ENCODE peak calls at places on chromosomes 1 and 21, in four cellular contexts. G, Y, E and P are unnamed samples.

GRCh38 chr1:20361805-20362381 is 71.2 kb downstream of the VWA5B1 start:
- DNase-seq in E (no peak), Y (peak), G (peak), P (peak)

GRCh38 chr1:24388331-24388870 is 25.2 kb downstream of the STPG1 start:
- DNase-seq in G (no peak), E (no peak), Y (no peak), P (no peak)

GRCh38 chr1:109802136-109802900 is 38.6 kb upstream of the EPS8L3 start:
- DNase-seq in E (no peak), Y (no peak), G (no peak), P (no peak)

GRCh38 chr1:237124856-237125462 is 83.0 kb downstream of the RYR2 start:
- DNase-seq in Y (peak), G (peak), E (no peak), P (peak)

GRCh38 chr1:228308628-228309547 is 97.7 kb downstream of the TRIM11 start:
- DNase-seq in Y (no peak), E (no peak), G (no peak), P (peak)

GRCh38 chr1:9009438-9010366 is 16.5 kb downstream of the SLC2A7 start:
- DNase-seq in G (peak), Y (peak), E (no peak), P (peak)

GRCh38 chr1:4963251-4963650 is 308.8 kb downstream of the AJAP1 start:
- DNase-seq in G (no peak), Y (no peak), E (no peak), P (no peak)

GRCh38 chr1:202879128-202879527 is 9.8 kb downstream of the RABIF start:
- DNase-seq in E (no peak), G (no peak), Y (no peak), P (no peak)

GRCh38 chr1:22225858-22226584 is 83.1 kb upstream of the WNT4 start:
- DNase-seq in E (no peak), Y (peak), G (no peak), P (no peak)

GRCh38 chr1:41618066-41618825 is 133.8 kb upstream of the EDN2 start:
- DNase-seq in G (no peak), Y (no peak), E (no peak), P (no peak)

GRCh38 chr1:44543816-44544185 is 130.5 kb downstream of the TMEM53 start:
- DNase-seq in G (no peak), E (no peak), Y (peak), P (no peak)

GRCh38 chr21:36964832-36965719 is 1.4 kb downstream of the HLCS start:
- DNase-seq in E (no peak), G (peak), Y (no peak), P (peak)

DNA sequence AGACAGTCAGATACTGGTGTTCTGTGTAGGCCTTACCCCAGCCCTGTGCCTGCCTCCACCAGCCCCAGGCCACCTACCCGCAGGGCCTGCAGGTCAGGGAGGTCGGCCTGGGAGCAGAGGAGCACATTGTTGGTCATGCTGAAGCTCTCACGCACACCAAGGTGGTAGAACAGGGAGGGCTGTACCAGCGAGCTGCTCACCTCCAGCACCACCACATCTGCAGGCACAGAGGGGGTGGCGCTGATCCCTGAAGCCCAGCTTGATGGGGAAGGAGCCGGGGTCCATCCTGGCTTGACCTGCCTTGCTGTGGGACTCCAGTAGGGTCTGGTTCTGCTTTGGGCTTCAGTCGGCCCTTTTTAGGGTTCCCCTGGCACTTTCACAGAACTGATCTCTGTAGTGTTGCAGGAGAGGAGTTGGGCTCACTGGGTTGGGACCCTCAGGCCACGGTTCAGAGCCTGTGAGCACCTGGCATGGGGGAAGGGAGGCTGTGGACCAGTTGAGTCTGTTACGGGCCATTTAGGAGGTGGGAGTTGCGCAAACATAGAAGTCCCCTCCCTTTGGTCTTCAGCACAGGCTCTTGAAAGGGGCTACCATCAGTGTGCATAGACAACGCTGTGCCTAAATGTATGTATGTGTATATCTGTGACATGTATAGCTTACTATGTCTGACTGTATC is 1.9 kb downstream of the MAP3K6 start:
- DNase-seq in Y (no peak), G (no peak), E (no peak), P (no peak)
- H2AFZ ChIP-seq in Y (no peak), G (peak), E (peak), P (peak)

GRCh38 chr21:42079939-42080787 is 9.0 kb downstream of the UMODL1 start:
- DNase-seq in G (no peak), E (no peak), Y (no peak), P (no peak)
- H3K4me2 ChIP-seq in G (no peak), E (no peak), Y (no peak), P (no peak)

DNA sequence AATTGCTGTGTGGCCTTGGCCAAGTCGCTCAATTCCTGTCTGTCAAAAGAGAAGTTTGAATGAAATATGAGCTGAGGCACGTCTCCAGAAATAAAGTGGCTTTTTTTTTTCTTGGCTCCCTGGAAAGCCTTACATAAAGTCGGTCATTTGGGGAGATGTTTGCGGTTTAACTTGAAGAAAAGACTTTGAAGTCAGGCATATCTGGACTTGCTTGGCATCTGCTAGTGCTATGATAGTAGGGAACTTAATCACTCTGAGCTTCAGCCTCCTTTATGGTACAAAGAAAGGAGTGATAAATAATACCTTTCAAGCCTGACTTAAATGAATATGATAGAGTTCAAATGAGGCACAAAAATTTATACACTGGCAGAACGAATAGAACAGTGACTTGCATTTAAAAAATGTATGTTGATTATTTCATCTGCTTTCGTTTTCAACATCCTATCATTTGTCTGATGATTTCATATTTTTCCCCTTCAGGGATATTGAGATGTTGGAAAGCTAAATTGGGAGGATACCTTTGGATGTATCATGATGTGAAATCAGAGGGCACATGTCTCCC is 60.2 kb downstream of the FASLG start:
- DNase-seq in Y (no peak), E (peak), G (peak), P (no peak)
- H3K4me3 ChIP-seq in Y (no peak), E (peak), G (no peak), P (no peak)

GRCh38 chr1:187682112-187682511 is 853.4 kb downstream of the PLA2G4A start:
- DNase-seq in E (no peak), Y (no peak), G (no peak), P (no peak)

GRCh38 chr1:187689137-187689536 is 860.4 kb downstream of the PLA2G4A start:
- DNase-seq in E (no peak), G (no peak), Y (no peak), P (no peak)

GRCh38 chr1:187680823-187681222 is 852.1 kb downstream of the PLA2G4A start:
- DNase-seq in G (no peak), E (no peak), Y (no peak), P (no peak)

DNA sequence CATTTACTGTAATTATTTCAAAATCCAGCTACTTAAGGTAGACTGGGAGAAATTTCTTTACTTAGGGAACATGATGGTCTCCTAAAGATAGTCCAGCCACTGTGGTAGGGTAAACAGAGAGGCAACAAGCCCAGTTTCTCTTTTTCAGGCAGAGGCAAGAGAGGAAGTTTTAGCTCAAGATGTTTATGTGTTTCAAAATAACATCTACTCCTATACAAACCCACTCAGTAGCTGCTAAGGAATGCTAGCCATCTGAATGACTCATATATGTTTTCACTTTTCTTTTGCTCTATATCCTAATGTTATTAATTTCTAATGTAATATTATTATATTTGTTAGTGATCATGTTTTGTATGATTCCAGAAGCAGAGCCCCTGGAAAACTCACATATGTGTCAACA is 856.6 kb downstream of the PLA2G4A start:
- DNase-seq in E (no peak), Y (no peak), G (no peak), P (no peak)
- H2AFZ ChIP-seq in E (peak), Y (no peak), G (no peak), P (no peak)

DNA sequence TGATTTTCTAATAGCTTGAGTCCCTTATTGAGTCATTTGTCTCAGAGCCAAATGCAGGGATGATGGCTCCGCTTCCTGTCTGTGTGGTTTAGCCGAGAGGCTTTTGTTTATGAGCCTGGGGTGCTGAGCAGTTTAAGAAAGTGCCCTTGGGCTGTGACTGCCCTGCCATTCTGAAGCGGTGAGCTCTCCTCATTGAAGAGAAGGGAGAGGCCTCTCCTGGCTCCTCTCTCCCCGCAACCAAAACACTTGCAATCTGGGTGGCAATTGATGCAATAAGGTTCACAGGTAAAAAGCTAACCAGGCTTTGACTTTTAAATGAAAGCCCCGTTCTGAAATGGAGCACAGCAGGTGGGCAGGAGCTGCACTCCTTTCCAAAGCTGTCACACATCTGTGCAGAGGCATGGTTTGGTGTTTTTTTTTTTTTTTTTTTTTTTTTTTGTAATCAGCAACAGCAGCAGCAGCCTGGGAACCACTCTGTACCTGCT is 403.7 kb downstream of the SIPA1L2 start:
- DNase-seq in E (peak), G (no peak), Y (peak), P (no peak)
- H3K4me2 ChIP-seq in E (peak), G (no peak), Y (peak), P (no peak)

GRCh38 chr1:6354659-6355317 is 38.8 kb downstream of the ACOT7 start:
- DNase-seq in Y (no peak), E (no peak), G (no peak), P (no peak)

GRCh38 chr1:6355621-6356020 is 37.9 kb downstream of the ACOT7 start:
- DNase-seq in Y (no peak), G (no peak), E (no peak), P (no peak)

GRCh38 chr1:6353605-6353947 is 40.0 kb downstream of the ACOT7 start:
- DNase-seq in Y (no peak), G (no peak), E (no peak), P (no peak)

GRCh38 chr1:6352138-6352563 is 41.4 kb downstream of the ACOT7 start:
- DNase-seq in Y (no peak), G (no peak), E (peak), P (no peak)

DNA sequence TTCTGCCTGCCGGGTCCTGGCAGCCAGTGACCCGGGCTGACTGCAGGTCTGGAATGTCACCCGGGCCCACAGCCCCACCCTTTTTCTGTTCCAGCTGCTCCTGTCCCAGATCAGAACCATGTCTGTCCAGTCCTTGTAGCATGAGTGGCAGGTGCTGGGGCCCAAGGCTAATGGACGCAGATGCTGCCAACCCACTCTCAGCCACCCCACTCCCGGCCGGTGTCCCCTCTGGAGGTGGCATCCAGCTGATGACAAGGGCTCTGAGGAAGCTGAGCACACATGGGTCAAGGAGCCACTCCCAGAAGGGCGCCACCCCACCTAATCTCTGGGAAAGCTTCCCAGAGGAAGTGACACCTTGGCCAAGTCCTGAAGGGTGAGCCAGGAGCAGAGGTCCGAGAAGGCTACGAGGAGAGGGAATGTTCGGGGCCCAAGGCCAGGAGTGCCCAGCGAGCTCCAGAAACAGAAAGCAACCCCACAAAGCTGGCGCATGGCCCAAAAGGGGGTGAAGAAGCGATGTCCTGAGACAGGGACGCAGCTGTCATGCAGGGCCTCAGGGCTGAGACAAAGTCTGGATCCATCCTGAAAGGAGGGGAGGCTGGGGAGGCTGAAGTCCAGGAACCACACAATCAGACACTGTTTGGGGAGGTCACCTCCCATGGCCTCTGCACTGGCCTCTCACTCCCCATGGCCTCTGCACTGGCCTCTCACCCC is 39.5 kb downstream of the ACOT7 start:
- DNase-seq in E (no peak), Y (no peak), G (no peak), P (no peak)
- H3K4me3 ChIP-seq in E (no peak), Y (no peak), G (no peak), P (no peak)